ENCODE peak calls at places on chromosomes 1 and 21, in nine cellular contexts. S is PC-9, A is HCT116, I is GM12878, B is PC-3, U is hepatocyte, T is neural progenitor cell, Z is fibroblast of lung, E is GM23248. L is an unnamed sample.

GRCh38 chr1:156115514-156116374 is 1.2 kb downstream of the LMNA start:
- DNase-seq in S (peak; percentile 66), A (no peak), I (no peak), B (peak; percentile 80), U (peak; percentile 68), T (peak; percentile 55), Z (peak; percentile 56), E (peak; percentile 86), L (no peak)

GRCh38 chr1:39047374-39048229 is 21.5 kb downstream of the NDUFS5 start:
- DNase-seq in S (peak; percentile 39), A (no peak), I (peak; percentile 30), B (peak; percentile 20), U (peak; percentile 72), T (no peak), Z (peak; percentile 97), E (peak; percentile 96), L (peak; percentile 47)

GRCh38 chr1:179612361-179612760 is 20.7 kb downstream of the TDRD5 start:
- DNase-seq in S (no peak), A (no peak), I (no peak), B (no peak), U (no peak), T (no peak), Z (no peak), E (no peak), L (no peak)

GRCh38 chr1:221687731-221688487 is 54.0 kb downstream of the DUSP10 start:
- DNase-seq in S (no peak), A (no peak), I (no peak), B (no peak), U (no peak), T (no peak), Z (peak; percentile 18), E (no peak), L (no peak)

GRCh38 chr1:107076846-107077245 is 20.4 kb downstream of the PRMT6 start:
- DNase-seq in S (peak; percentile 18), A (peak; percentile 26), I (no peak), B (peak; percentile 97), U (no peak), T (peak; percentile 10), Z (peak; percentile 92), E (peak; percentile 91), L (no peak)

GRCh38 chr1:190296453-190296852 is 181.2 kb downstream of the BRINP3 start:
- DNase-seq in S (no peak), A (no peak), I (no peak), B (no peak), U (no peak), T (no peak), Z (no peak), E (no peak), L (no peak)

GRCh38 chr1:10245674-10246073 is 35.3 kb downstream of the KIF1B start:
- DNase-seq in S (no peak), A (no peak), I (no peak), B (no peak), U (no peak), T (no peak), Z (no peak), E (no peak), L (no peak)

GRCh38 chr21:32812035-32812434 is 40.5 kb upstream of the PAXBP1 start:
- DNase-seq in S (no peak), A (no peak), I (no peak), B (no peak), U (no peak), T (no peak), Z (peak; percentile 45), E (peak; percentile 55), L (no peak)

GRCh38 chr1:55050283-55050682 is 10.9 kb downstream of the PCSK9 start:
- DNase-seq in S (no peak), A (no peak), I (no peak), B (no peak), U (no peak), T (no peak), Z (peak; percentile 68), E (peak; percentile 62), L (no peak)

GRCh38 chr1:78839704-78840277 is 166.7 kb downstream of the ADGRL4 start:
- DNase-seq in S (peak; percentile 6), A (peak; percentile 31), I (no peak), B (peak; percentile 85), U (peak; percentile 69), T (peak; percentile 60), Z (peak; percentile 19), E (peak; percentile 53), L (peak; percentile 81)

GRCh38 chr1:201381130-201381529 is 3.6 kb upstream of the TNNT2 start:
- DNase-seq in S (peak; percentile 80), A (no peak), I (no peak), B (no peak), U (no peak), T (no peak), Z (no peak), E (no peak), L (no peak)

GRCh38 chr1:235093685-235094592 is 34.7 kb downstream of the TOMM20 start:
- DNase-seq in S (peak; percentile 79), A (no peak), I (no peak), B (peak; percentile 73), U (peak; percentile 86), T (peak; percentile 83), Z (peak; percentile 45), E (peak; percentile 82), L (peak; percentile 89)

GRCh38 chr1:156461141-156461540 is 39.4 kb downstream of the MEF2D start:
- DNase-seq in S (no peak), A (no peak), I (no peak), B (no peak), U (no peak), T (no peak), Z (no peak), E (no peak), L (no peak)

GRCh38 chr1:10152709-10153284 is 57.6 kb upstream of the KIF1B start:
- DNase-seq in S (peak; percentile 32), A (peak; percentile 16), I (no peak), B (peak; percentile 60), U (peak; percentile 37), T (peak; percentile 58), Z (peak; percentile 38), E (peak; percentile 72), L (peak; percentile 78)

GRCh38 chr1:243549108-243549507 is 293.3 kb downstream of the SDCCAG8 start:
- DNase-seq in S (peak; percentile 4), A (no peak), I (no peak), B (peak; percentile 45), U (no peak), T (no peak), Z (peak; percentile 91), E (peak; percentile 62), L (no peak)

GRCh38 chr1:108502624-108503023 is 52.5 kb downstream of the NBPF6 start:
- DNase-seq in S (peak; percentile 30), A (no peak), I (no peak), B (peak; percentile 72), U (no peak), T (no peak), Z (peak; percentile 66), E (peak; percentile 77), L (no peak)

GRCh38 chr1:165444897-165445370 is at the start of gene RXRG:
- DNase-seq in S (no peak), A (no peak), I (no peak), B (no peak), U (peak; percentile 59), T (peak; percentile 87), Z (no peak), E (peak; percentile 26), L (no peak)

GRCh38 chr1:153238536-153238935 is 21.0 kb upstream of the LORICRIN start:
- DNase-seq in S (no peak), A (peak; percentile 4), I (no peak), B (peak; percentile 18), U (no peak), T (no peak), Z (no peak), E (no peak), L (no peak)

GRCh38 chr1:163145435-163145834 is 57.3 kb downstream of the RGS5 start:
- DNase-seq in S (no peak), A (no peak), I (no peak), B (no peak), U (no peak), T (no peak), Z (no peak), E (no peak), L (no peak)

GRCh38 chr1:70043806-70044205 is 161.6 kb downstream of the LRRC40 start:
- DNase-seq in S (peak; percentile 32), A (no peak), I (no peak), B (peak; percentile 60), U (peak; percentile 17), T (no peak), Z (peak; percentile 86), E (peak; percentile 63), L (no peak)
- H3K27ac ChIP-seq in S (no peak overlapping the region), A (no peak overlapping the region), I (no peak overlapping the region), B (no peak overlapping the region), U (no peak overlapping the region), T (no peak overlapping the region), Z (no peak overlapping the region), E (no peak overlapping the region), L (no peak overlapping the region)

DNA sequence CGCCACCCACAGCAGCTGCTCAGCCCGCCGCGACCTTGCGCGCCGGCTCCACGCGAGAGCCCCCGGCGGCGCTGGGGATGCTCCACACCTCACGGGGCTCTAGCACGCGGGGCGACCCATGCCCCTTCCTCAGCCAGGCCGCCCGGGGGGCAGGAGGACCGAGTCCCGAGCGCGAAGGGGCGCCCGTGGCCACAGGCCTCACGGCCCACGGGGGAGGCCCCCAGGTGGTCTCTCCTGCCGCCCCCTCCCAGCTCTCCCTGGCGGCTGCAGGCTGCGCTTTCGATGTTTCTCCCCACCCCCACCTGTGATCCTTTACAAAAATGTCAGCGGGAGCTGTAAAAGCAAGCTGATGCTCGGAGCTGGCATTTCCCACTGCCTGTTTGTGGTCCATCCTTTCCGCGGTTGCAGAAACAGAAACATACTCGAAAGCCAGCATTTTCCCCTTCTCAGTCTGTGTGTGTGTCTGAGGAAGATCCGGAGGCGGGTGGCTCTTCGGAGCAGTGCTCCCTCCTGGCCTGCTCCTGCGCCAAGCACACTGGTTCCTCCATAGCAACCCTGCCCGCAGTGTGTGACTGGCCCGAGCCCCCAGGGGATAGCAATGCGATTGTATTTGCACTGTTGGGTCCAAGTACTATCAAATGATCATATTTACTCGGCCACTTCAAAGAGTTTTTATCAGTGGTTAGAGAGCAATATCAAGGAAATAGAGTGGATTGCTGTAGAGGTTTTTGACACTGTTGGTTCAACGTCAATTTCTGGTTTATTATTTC is 2.1 kb downstream of the KIF26B start:
- DNase-seq in S (no peak), A (no peak), I (no peak), B (peak; percentile 12), U (peak; percentile 47), T (peak; percentile 54), Z (peak; percentile 62), E (peak; percentile 54), L (no peak)
- H2AFZ ChIP-seq in S (peak overlapping the region; percentile 40), A (peak overlapping the region; percentile 68), I (peak overlapping the region; percentile 76), B (peak overlapping the region; percentile 91), U (peak overlapping the region; percentile 57), T (peak overlapping the region; percentile 98), Z (peak overlapping the region; percentile 50), E (peak overlapping the region; percentile 85), L (peak overlapping the region; percentile 62)

DNA sequence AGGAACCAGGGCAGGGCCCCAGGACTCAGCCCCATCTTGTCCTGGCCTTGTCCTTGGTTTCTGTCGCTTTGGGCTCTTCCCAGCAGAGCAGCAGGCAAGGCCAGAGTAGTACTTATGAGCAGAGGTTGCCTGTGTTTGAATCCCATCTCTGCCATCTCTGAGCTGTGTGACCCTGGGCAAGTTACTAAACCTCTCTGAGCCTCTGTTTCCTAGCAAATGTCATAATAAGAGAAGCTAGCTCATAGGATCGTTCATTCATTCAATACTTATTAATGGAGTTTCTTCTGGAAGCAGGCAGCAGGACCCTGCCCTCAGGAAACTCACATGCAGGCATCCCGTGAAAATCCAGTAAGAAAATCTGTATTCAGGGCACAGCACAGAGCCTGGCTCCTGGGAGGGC is 84.3 kb downstream of the FBXO2 start:
- DNase-seq in S (no peak), A (no peak), I (no peak), B (no peak), U (no peak), T (no peak), Z (no peak), E (no peak), L (no peak)
- H3K27ac ChIP-seq in S (no peak overlapping the region), A (no peak overlapping the region), I (no peak overlapping the region), B (no peak overlapping the region), U (no peak overlapping the region), T (no peak overlapping the region), Z (no peak overlapping the region), E (no peak overlapping the region), L (no peak overlapping the region)

GRCh38 chr1:109905520-109905919 is 5.1 kb upstream of the CSF1 start:
- DNase-seq in S (no peak), A (no peak), I (no peak), B (no peak), U (no peak), T (no peak), Z (no peak), E (peak; percentile 11), L (no peak)
- H2AFZ ChIP-seq in S (no peak overlapping the region), A (no peak overlapping the region), I (peak overlapping the region; percentile 31), B (no peak overlapping the region), U (no peak overlapping the region), T (no peak overlapping the region), Z (no peak overlapping the region), E (no peak overlapping the region), L (no peak overlapping the region)

L was measured in Karpas-422.